ENCODE peak calls at places on chromosome 15, in seven cellular contexts. E, T, V, Q, Z, G and B are unnamed samples.

GRCh38 chr15:45101749-45102148 is 12.2 kb downstream of the DUOX2 start:
- DNase-seq in G (no peak), T (no peak), V (peak; percentile 40), E (no peak), Z (no peak), Q (no peak), B (peak; percentile 22)

GRCh38 chr15:63176302-63176701 is 13.1 kb upstream of the RAB8B start:
- DNase-seq in G (no peak), T (no peak), V (no peak), Q (no peak), E (no peak), Z (no peak), B (no peak)

GRCh38 chr15:56243774-56244236 is at the start of gene RFX7:
- DNase-seq in E (peak; percentile 82), T (peak; percentile 73), G (peak; percentile 43), V (peak; percentile 84), Q (peak; percentile 33), Z (peak; percentile 81), B (peak; percentile 80)

GRCh38 chr15:29740692-29741311 is 81.5 kb downstream of the TJP1 start:
- DNase-seq in T (no peak), V (no peak), G (no peak), E (no peak), Z (no peak), Q (no peak), B (no peak)

GRCh38 chr15:84947947-84948830 is 33.5 kb upstream of the PDE8A start:
- DNase-seq in V (peak; percentile 76), E (peak; percentile 23), Z (peak; percentile 83), T (peak; percentile 90), Q (no peak), G (no peak), B (no peak)

GRCh38 chr15:54884312-54884711 is 312.4 kb downstream of the RSL24D1 start:
- DNase-seq in Q (no peak), G (no peak), V (no peak), T (no peak), Z (no peak), E (no peak), B (no peak)

GRCh38 chr15:55937040-55937439 is 56.4 kb downstream of the NEDD4 start:
- DNase-seq in G (no peak), T (peak; percentile 80), Z (peak; percentile 79), E (no peak), Q (peak; percentile 36), V (no peak), B (no peak)

GRCh38 chr15:31078461-31078860 is 23.1 kb downstream of the TRPM1 start:
- DNase-seq in Z (no peak), Q (no peak), G (no peak), E (no peak), T (no peak), V (no peak), B (no peak)